ENCODE peak calls at places on chromosomes 12 and 14, in ten cellular contexts. One of them, this sample, is unnamed.

GRCh38 chr12:122250047-122250446 is 16.2 kb downstream of the VPS33A start:
- DNase-seq in uterus: no peak
- DNase-seq in ovary: no peak
- DNase-seq in stomach: no peak
- DNase-seq in GM12891: no peak
- DNase-seq in H54: no peak
- DNase-seq in adrenal gland: no peak
- DNase-seq in transverse colon: no peak
- DNase-seq in gastrocnemius medialis: no peak
- DNase-seq in K562: no peak
- DNase-seq in this sample: no peak

GRCh38 chr14:105096206-105096875 is 31.1 kb upstream of the GPR132 start:
- DNase-seq in uterus: no peak
- DNase-seq in ovary: no peak
- DNase-seq in stomach: no peak
- DNase-seq in GM12891: no peak
- DNase-seq in H54: no peak
- DNase-seq in adrenal gland: no peak
- DNase-seq in transverse colon: no peak
- DNase-seq in gastrocnemius medialis: no peak
- DNase-seq in K562: no peak
- DNase-seq in this sample: no peak

GRCh38 chr14:30572237-30572636 is 13.3 kb downstream of the G2E3 start:
- DNase-seq in uterus: no peak
- DNase-seq in ovary: no peak
- DNase-seq in stomach: no peak
- DNase-seq in GM12891: no peak
- DNase-seq in H54: no peak
- DNase-seq in adrenal gland: no peak
- DNase-seq in transverse colon: no peak
- DNase-seq in gastrocnemius medialis: no peak
- DNase-seq in K562: no peak
- DNase-seq in this sample: no peak

GRCh38 chr14:74834682-74835392 is 41.1 kb downstream of the PROX2 start:
- DNase-seq in uterus: no peak
- DNase-seq in ovary: no peak
- DNase-seq in stomach: no peak
- DNase-seq in GM12891: no peak
- DNase-seq in H54: no peak
- DNase-seq in adrenal gland: no peak
- DNase-seq in transverse colon: no peak
- DNase-seq in gastrocnemius medialis: no peak
- DNase-seq in K562: no peak
- DNase-seq in this sample: no peak

GRCh38 chr12:100555722-100556121 is 17.8 kb upstream of the GAS2L3 start:
- DNase-seq in uterus: no peak
- DNase-seq in ovary: no peak
- DNase-seq in stomach: no peak
- DNase-seq in GM12891: no peak
- DNase-seq in H54: no peak
- DNase-seq in adrenal gland: no peak
- DNase-seq in transverse colon: no peak
- DNase-seq in gastrocnemius medialis: no peak
- DNase-seq in K562: no peak
- DNase-seq in this sample: no peak

GRCh38 chr12:52358575-52359350 is 8.5 kb downstream of the KRT85 start:
- DNase-seq in uterus: no peak
- DNase-seq in ovary: no peak
- DNase-seq in stomach: no peak
- DNase-seq in GM12891: peak; percentile 84
- DNase-seq in H54: no peak
- DNase-seq in adrenal gland: no peak
- DNase-seq in transverse colon: no peak
- DNase-seq in gastrocnemius medialis: no peak
- DNase-seq in K562: no peak
- DNase-seq in this sample: no peak

GRCh38 chr12:89880695-89881350 is 172.2 kb upstream of the ATP2B1 start:
- DNase-seq in uterus: no peak
- DNase-seq in ovary: no peak
- DNase-seq in stomach: no peak
- DNase-seq in GM12891: peak; percentile 19
- DNase-seq in H54: no peak
- DNase-seq in adrenal gland: no peak
- DNase-seq in transverse colon: peak; percentile 31
- DNase-seq in gastrocnemius medialis: no peak
- DNase-seq in K562: no peak
- DNase-seq in this sample: no peak

GRCh38 chr14:78697341-78697740 is 527.2 kb downstream of the NRXN3 start:
- DNase-seq in uterus: no peak
- DNase-seq in ovary: no peak
- DNase-seq in stomach: no peak
- DNase-seq in GM12891: peak; percentile 2
- DNase-seq in H54: no peak
- DNase-seq in adrenal gland: no peak
- DNase-seq in transverse colon: no peak
- DNase-seq in gastrocnemius medialis: no peak
- DNase-seq in K562: no peak
- DNase-seq in this sample: no peak

GRCh38 chr12:52926596-52927241 is 21.8 kb upstream of the KRT8 start:
- DNase-seq in uterus: no peak
- DNase-seq in ovary: no peak
- DNase-seq in stomach: no peak
- DNase-seq in GM12891: no peak
- DNase-seq in H54: no peak
- DNase-seq in adrenal gland: no peak
- DNase-seq in transverse colon: peak; percentile 46
- DNase-seq in gastrocnemius medialis: no peak
- DNase-seq in K562: peak; percentile 10
- DNase-seq in this sample: no peak

GRCh38 chr12:110379201-110379600 is 24.3 kb downstream of the ANAPC7 start:
- DNase-seq in uterus: no peak
- DNase-seq in ovary: no peak
- DNase-seq in stomach: no peak
- DNase-seq in GM12891: no peak
- DNase-seq in H54: no peak
- DNase-seq in adrenal gland: no peak
- DNase-seq in transverse colon: no peak
- DNase-seq in gastrocnemius medialis: no peak
- DNase-seq in K562: no peak
- DNase-seq in this sample: no peak

DNA sequence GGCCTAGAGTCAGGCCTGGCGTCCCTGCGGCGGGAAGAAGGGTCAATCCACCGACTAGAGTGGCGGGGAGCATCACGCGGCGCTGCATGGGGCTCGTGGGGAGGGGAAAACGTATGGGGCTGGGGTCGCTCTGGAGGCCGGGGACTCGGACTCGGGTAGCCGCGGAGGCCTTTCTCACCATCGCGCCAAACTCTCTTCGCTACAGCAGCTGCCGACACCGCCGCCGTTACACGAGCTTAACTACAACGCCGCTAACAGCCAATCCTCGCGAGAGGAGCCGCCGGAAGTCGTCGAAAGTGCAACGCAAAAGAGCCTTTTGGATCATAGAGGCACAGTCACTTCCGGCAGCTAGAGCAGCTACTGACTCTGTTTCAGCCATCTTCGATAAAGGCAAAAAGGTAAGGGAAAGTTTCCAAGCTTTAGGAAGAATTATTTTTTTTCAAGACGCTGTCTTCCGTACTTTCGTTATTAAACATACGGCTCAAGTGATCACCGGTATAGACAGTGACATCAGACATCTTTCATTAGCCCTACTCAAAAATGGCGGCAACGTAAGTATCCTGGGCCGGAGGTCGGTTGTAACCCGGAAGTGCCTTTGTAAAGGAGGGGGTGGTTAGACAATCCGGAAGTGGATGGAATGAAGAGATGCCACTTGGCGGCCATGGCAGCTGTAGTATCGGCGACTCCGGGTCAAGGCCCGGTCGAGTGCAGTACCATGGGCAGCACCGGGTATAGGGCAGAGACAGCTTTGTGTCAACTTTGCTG is at the start of the genes ERH and SLC39A9:
- DNase-seq in uterus: peak; percentile 94
- DNase-seq in ovary: peak; percentile 94
- DNase-seq in stomach: peak; percentile 96
- DNase-seq in GM12891: peak; percentile 66
- DNase-seq in H54: peak; percentile 63
- DNase-seq in adrenal gland: peak; percentile 97
- DNase-seq in transverse colon: peak; percentile 96
- DNase-seq in gastrocnemius medialis: peak; percentile 94
- DNase-seq in K562: peak; percentile 79
- DNase-seq in this sample: peak; percentile 96
- TF ChIP-seq POLR2A in uterus: peak; percentile 23
- TF ChIP-seq POLR2A in ovary: peak; percentile 60
- TF ChIP-seq POLR2A in stomach: no peak
- TF ChIP-seq POLR2A in GM12891: peak; percentile 90
- TF ChIP-seq POLR2A in H54: peak; percentile 79
- TF ChIP-seq POLR2A in adrenal gland: peak; percentile 55
- TF ChIP-seq POLR2A in transverse colon: peak; percentile 71
- TF ChIP-seq POLR2A in gastrocnemius medialis: peak; percentile 71
- TF ChIP-seq POLR2A in K562: peak; percentile 85
- TF ChIP-seq POLR2A in this sample: peak; percentile 89

GRCh38 chr12:30701056-30701455 is 5.4 kb upstream of the IPO8 start:
- DNase-seq in uterus: no peak
- DNase-seq in ovary: no peak
- DNase-seq in stomach: no peak
- DNase-seq in GM12891: no peak
- DNase-seq in H54: no peak
- DNase-seq in adrenal gland: no peak
- DNase-seq in transverse colon: no peak
- DNase-seq in gastrocnemius medialis: no peak
- DNase-seq in K562: no peak
- DNase-seq in this sample: no peak
- TF ChIP-seq POLR2A in uterus: no peak
- TF ChIP-seq POLR2A in ovary: no peak
- TF ChIP-seq POLR2A in stomach: no peak
- TF ChIP-seq POLR2A in GM12891: no peak
- TF ChIP-seq POLR2A in H54: no peak
- TF ChIP-seq POLR2A in adrenal gland: no peak
- TF ChIP-seq POLR2A in transverse colon: no peak
- TF ChIP-seq POLR2A in gastrocnemius medialis: no peak
- TF ChIP-seq POLR2A in K562: no peak
- TF ChIP-seq POLR2A in this sample: no peak

DNA sequence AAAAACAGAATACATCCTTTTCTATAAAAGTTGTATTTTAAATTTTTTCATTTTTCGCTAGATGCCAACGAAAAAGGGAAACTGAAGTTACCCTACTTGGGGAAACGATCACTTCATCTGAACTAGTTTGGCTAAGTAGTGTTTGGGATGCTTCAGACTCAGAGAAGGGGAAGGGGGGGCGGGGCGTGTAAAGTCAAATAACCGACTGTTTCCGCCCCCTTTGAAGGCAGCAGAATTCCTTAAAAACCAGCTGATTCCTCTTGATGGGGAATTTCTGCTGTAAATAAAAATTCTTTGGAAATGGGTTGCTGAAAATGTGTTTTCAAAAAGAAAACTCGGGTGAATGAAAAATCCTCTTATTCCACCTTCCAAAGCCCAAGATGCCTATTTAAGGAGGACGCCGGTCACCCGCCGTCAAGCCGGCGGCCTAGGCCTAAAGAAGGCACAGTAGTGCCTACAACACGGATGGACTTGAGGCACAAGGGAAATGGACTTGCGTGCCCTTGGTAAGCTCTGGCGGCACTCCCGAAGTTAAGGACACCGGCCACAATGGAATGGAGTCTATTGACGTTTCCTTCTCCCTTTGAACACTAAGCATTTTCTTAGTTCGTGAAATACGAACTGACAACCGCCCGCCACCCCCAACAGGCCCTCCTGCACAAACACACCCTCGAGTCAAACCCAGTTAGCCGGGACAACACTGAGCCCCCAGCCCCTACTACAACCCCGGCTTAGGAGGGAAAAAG is 2.0 kb downstream of the ATXN2 start:
- DNase-seq in uterus: peak; percentile 29
- DNase-seq in ovary: peak; percentile 37
- DNase-seq in stomach: peak; percentile 65
- DNase-seq in GM12891: no peak
- DNase-seq in H54: peak; percentile 60
- DNase-seq in adrenal gland: peak; percentile 81
- DNase-seq in transverse colon: peak; percentile 68
- DNase-seq in gastrocnemius medialis: peak; percentile 13
- DNase-seq in K562: no peak
- DNase-seq in this sample: peak; percentile 71
- TF ChIP-seq POLR2A in uterus: no peak
- TF ChIP-seq POLR2A in ovary: no peak
- TF ChIP-seq POLR2A in stomach: no peak
- TF ChIP-seq POLR2A in GM12891: no peak
- TF ChIP-seq POLR2A in H54: no peak
- TF ChIP-seq POLR2A in adrenal gland: peak; percentile 38
- TF ChIP-seq POLR2A in transverse colon: no peak
- TF ChIP-seq POLR2A in gastrocnemius medialis: no peak
- TF ChIP-seq POLR2A in K562: no peak
- TF ChIP-seq POLR2A in this sample: peak; percentile 50

GRCh38 chr12:47838286-47838931 is 18.7 kb upstream of the HDAC7 start:
- DNase-seq in uterus: no peak
- DNase-seq in ovary: no peak
- DNase-seq in stomach: no peak
- DNase-seq in GM12891: no peak
- DNase-seq in H54: peak; percentile 61
- DNase-seq in adrenal gland: peak; percentile 60
- DNase-seq in transverse colon: no peak
- DNase-seq in gastrocnemius medialis: no peak
- DNase-seq in K562: peak; percentile 74
- DNase-seq in this sample: peak; percentile 45

GRCh38 chr12:47837190-47838171 is 17.8 kb upstream of the HDAC7 start:
- DNase-seq in uterus: peak; percentile 79
- DNase-seq in ovary: peak; percentile 81
- DNase-seq in stomach: peak; percentile 79
- DNase-seq in GM12891: no peak
- DNase-seq in H54: peak; percentile 84
- DNase-seq in adrenal gland: peak; percentile 74
- DNase-seq in transverse colon: peak; percentile 78
- DNase-seq in gastrocnemius medialis: no peak
- DNase-seq in K562: peak; percentile 71
- DNase-seq in this sample: peak; percentile 75

GRCh38 chr12:47840571-47840970 is 20.9 kb upstream of the HDAC7 start:
- DNase-seq in uterus: no peak
- DNase-seq in ovary: no peak
- DNase-seq in stomach: no peak
- DNase-seq in GM12891: no peak
- DNase-seq in H54: no peak
- DNase-seq in adrenal gland: no peak
- DNase-seq in transverse colon: no peak
- DNase-seq in gastrocnemius medialis: no peak
- DNase-seq in K562: no peak
- DNase-seq in this sample: no peak

GRCh38 chr12:47841506-47841905 is 21.8 kb upstream of the HDAC7 start:
- DNase-seq in uterus: no peak
- DNase-seq in ovary: no peak
- DNase-seq in stomach: no peak
- DNase-seq in GM12891: no peak
- DNase-seq in H54: no peak
- DNase-seq in adrenal gland: no peak
- DNase-seq in transverse colon: no peak
- DNase-seq in gastrocnemius medialis: no peak
- DNase-seq in K562: no peak
- DNase-seq in this sample: no peak

DNA sequence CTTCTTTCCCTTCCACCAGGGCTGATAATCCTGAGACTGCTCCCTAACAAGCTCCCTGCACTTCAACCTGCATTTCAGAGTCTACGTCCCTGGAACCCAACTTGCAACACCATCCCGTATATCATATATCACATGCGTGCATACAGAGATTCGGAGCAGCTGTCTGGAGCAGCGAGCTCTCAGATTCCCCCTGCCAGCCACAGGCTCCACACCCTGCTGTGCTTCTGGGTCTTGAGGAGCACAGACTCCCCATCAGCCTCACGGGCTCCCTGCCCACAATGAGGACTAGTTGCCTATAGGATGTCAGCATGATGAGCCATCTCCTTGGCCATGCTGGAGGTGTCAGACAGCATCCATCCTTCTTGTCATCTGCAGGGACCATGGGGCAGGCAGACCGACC is 19.5 kb upstream of the HDAC7 start:
- DNase-seq in uterus: no peak
- DNase-seq in ovary: no peak
- DNase-seq in stomach: no peak
- DNase-seq in GM12891: no peak
- DNase-seq in H54: no peak
- DNase-seq in adrenal gland: no peak
- DNase-seq in transverse colon: no peak
- DNase-seq in gastrocnemius medialis: no peak
- DNase-seq in K562: no peak
- DNase-seq in this sample: no peak
- TF ChIP-seq POLR2A in uterus: no peak
- TF ChIP-seq POLR2A in ovary: no peak
- TF ChIP-seq POLR2A in stomach: no peak
- TF ChIP-seq POLR2A in GM12891: no peak
- TF ChIP-seq POLR2A in H54: no peak
- TF ChIP-seq POLR2A in adrenal gland: no peak
- TF ChIP-seq POLR2A in transverse colon: no peak
- TF ChIP-seq POLR2A in gastrocnemius medialis: no peak
- TF ChIP-seq POLR2A in K562: no peak
- TF ChIP-seq POLR2A in this sample: no peak